ENCODE peak calls at places on chromosome 20, in eight cellular contexts. I, G, A, X, H, Z, B and T are unnamed samples.

GRCh38 chr20:58570181-58570859 is 55.1 kb upstream of the APCDD1L start:
- DNase-seq in B (no peak), Z (no peak), H (no peak), G (no peak), X (no peak), I (no peak), A (peak; percentile 9), T (no peak)

GRCh38 chr20:47878601-47879004 is 93.3 kb upstream of the SULF2 start:
- DNase-seq in A (no peak), G (no peak), Z (no peak), X (no peak), B (no peak), H (no peak), I (no peak), T (no peak)

GRCh38 chr20:36532822-36533221 is 8.5 kb upstream of the MYL9 start:
- DNase-seq in B (no peak), G (no peak), I (no peak), Z (no peak), X (no peak), A (no peak), H (no peak), T (no peak)

GRCh38 chr20:38460040-38460623 is 12.5 kb upstream of the RALGAPB start:
- DNase-seq in I (no peak), A (no peak), G (peak; percentile 85), X (no peak), H (no peak), Z (peak; percentile 93), B (peak; percentile 79), T (no peak)

GRCh38 chr20:32638848-32639247 is 34.9 kb downstream of the C20orf203 start:
- DNase-seq in B (no peak), A (no peak), H (no peak), G (no peak), I (no peak), X (peak; percentile 73), Z (no peak), T (no peak)

GRCh38 chr20:23856226-23856625 is 23.3 kb downstream of the CST5 start:
- DNase-seq in B (no peak), A (no peak), X (no peak), G (no peak), Z (no peak), H (no peak), I (no peak), T (no peak)

GRCh38 chr20:24986436-24987015 is 6.0 kb downstream of the APMAP start:
- DNase-seq in B (no peak), G (no peak), Z (no peak), A (no peak), X (peak; percentile 63), H (no peak), I (no peak), T (no peak)

GRCh38 chr20:42985628-42986027 is 204.1 kb downstream of the PTPRT start:
- DNase-seq in G (no peak), H (no peak), I (no peak), B (no peak), X (no peak), Z (no peak), A (no peak), T (no peak)

GRCh38 chr20:9400371-9401025 is 113.9 kb upstream of the LAMP5 start:
- DNase-seq in G (no peak), I (no peak), Z (no peak), B (no peak), X (no peak), H (no peak), A (no peak), T (no peak)

GRCh38 chr20:13234961-13235360 is 13.9 kb downstream of the ISM1 start:
- DNase-seq in A (no peak), X (no peak), Z (no peak), G (no peak), H (no peak), B (no peak), I (no peak), T (no peak)

GRCh38 chr20:19382371-19382770 is 169.9 kb downstream of the SLC24A3 start:
- DNase-seq in G (no peak), X (peak; percentile 15), A (no peak), Z (no peak), H (no peak), I (no peak), B (peak; percentile 12), T (no peak)

GRCh38 chr20:45905505-45906079 is 6.4 kb downstream of the PLTP start:
- DNase-seq in A (no peak), Z (no peak), X (no peak), H (no peak), G (peak; percentile 35), I (no peak), B (peak; percentile 66), T (no peak)

GRCh38 chr20:47719211-47719610 is 66.1 kb downstream of the SULF2 start:
- DNase-seq in H (no peak), Z (no peak), G (no peak), X (no peak), I (no peak), B (no peak), A (no peak), T (no peak)

GRCh38 chr20:63567382-63568169 is 6.5 kb downstream of the HELZ2 start:
- DNase-seq in B (no peak), Z (no peak), H (no peak), G (no peak), X (no peak), A (peak; percentile 57), I (peak; percentile 61), T (no peak)

GRCh38 chr20:36017034-36017951 is 48.9 kb downstream of the CNBD2 start:
- DNase-seq in H (no peak), I (no peak), X (no peak), G (peak; percentile 98), A (no peak), Z (no peak), B (peak; percentile 64), T (no peak)

GRCh38 chr20:3551681-3552434 is 81.0 kb downstream of the ATRN start:
- DNase-seq in B (no peak), H (no peak), I (no peak), G (no peak), Z (no peak), A (no peak), X (no peak), T (no peak)

GRCh38 chr20:17304785-17305184 is 77.9 kb downstream of the PCSK2 start:
- DNase-seq in H (no peak), G (no peak), Z (no peak), X (no peak), I (no peak), B (no peak), A (no peak), T (no peak)

GRCh38 chr20:38617830-38618196 is 16.2 kb downstream of the ARHGAP40 start:
- DNase-seq in Z (no peak), G (no peak), I (no peak), X (no peak), H (no peak), B (no peak), A (no peak), T (no peak)

GRCh38 chr20:34705383-34706021 is 1.4 kb downstream of the TP53INP2 start:
- DNase-seq in G (peak; percentile 31), I (no peak), B (peak; percentile 66), A (peak; percentile 73), Z (peak; percentile 82), H (no peak), X (no peak), T (no peak)

GRCh38 chr20:37343212-37343993 is 2.5 kb upstream of the SRC start:
- DNase-seq in Z (no peak), H (no peak), I (no peak), B (peak; percentile 63), X (no peak), G (peak; percentile 69), A (peak; percentile 89), T (no peak)